ENCODE peak calls at places on chromosomes 7 and 10, in five cellular contexts. One of them, this sample, is unnamed.

GRCh38 chr10:6516877-6517276 is 63.2 kb downstream of the PRKCQ start:
- DNase-seq in naive thymus-derived CD4-positive, alpha-beta T cell: peak
- DNase-seq in endodermal cell: no peak
- DNase-seq in H7: no peak
- DNase-seq in A172: no peak
- DNase-seq in this sample: no peak

GRCh38 chr7:80275192-80275605 is 140.6 kb downstream of the GNAI1 start:
- DNase-seq in naive thymus-derived CD4-positive, alpha-beta T cell: no peak
- DNase-seq in H7: no peak
- DNase-seq in A172: no peak
- DNase-seq in endodermal cell: no peak
- DNase-seq in this sample: no peak

GRCh38 chr7:31145339-31145738 is 93.2 kb downstream of the ADCYAP1R1 start:
- DNase-seq in A172: no peak
- DNase-seq in naive thymus-derived CD4-positive, alpha-beta T cell: no peak
- DNase-seq in H7: no peak
- DNase-seq in endodermal cell: peak
- DNase-seq in this sample: no peak

GRCh38 chr10:89138755-89139154 is 68.4 kb downstream of the CH25H start:
- DNase-seq in H7: no peak
- DNase-seq in A172: no peak
- DNase-seq in naive thymus-derived CD4-positive, alpha-beta T cell: no peak
- DNase-seq in endodermal cell: no peak
- DNase-seq in this sample: no peak

GRCh38 chr10:77164616-77165311 is 472.8 kb downstream of the KCNMA1 start:
- DNase-seq in A172: peak
- DNase-seq in naive thymus-derived CD4-positive, alpha-beta T cell: no peak
- DNase-seq in H7: no peak
- DNase-seq in endodermal cell: no peak
- DNase-seq in this sample: peak

GRCh38 chr7:3200504-3200903 is 100.5 kb upstream of the SDK1 start:
- DNase-seq in H7: peak
- DNase-seq in naive thymus-derived CD4-positive, alpha-beta T cell: no peak
- DNase-seq in endodermal cell: peak
- DNase-seq in A172: peak
- DNase-seq in this sample: peak

GRCh38 chr10:125691160-125691981 is 8.4 kb upstream of the TEX36 start:
- DNase-seq in A172: peak
- DNase-seq in H7: no peak
- DNase-seq in endodermal cell: no peak
- DNase-seq in naive thymus-derived CD4-positive, alpha-beta T cell: no peak
- DNase-seq in this sample: peak

GRCh38 chr7:42237162-42237821 is at the start of gene GLI3:
- DNase-seq in A172: peak
- DNase-seq in naive thymus-derived CD4-positive, alpha-beta T cell: no peak
- DNase-seq in endodermal cell: peak
- DNase-seq in H7: peak
- DNase-seq in this sample: peak

GRCh38 chr10:81820418-81820817 is 54.6 kb upstream of the NRG3 start:
- DNase-seq in H7: peak
- DNase-seq in endodermal cell: no peak
- DNase-seq in A172: peak
- DNase-seq in naive thymus-derived CD4-positive, alpha-beta T cell: peak
- DNase-seq in this sample: no peak

GRCh38 chr10:14592566-14592965 is 182.1 kb downstream of the FAM107B start:
- DNase-seq in A172: no peak
- DNase-seq in endodermal cell: no peak
- DNase-seq in H7: no peak
- DNase-seq in naive thymus-derived CD4-positive, alpha-beta T cell: no peak
- DNase-seq in this sample: no peak

GRCh38 chr7:5708271-5708670 is 73.2 kb downstream of the RNF216 start:
- DNase-seq in endodermal cell: no peak
- DNase-seq in naive thymus-derived CD4-positive, alpha-beta T cell: no peak
- DNase-seq in A172: no peak
- DNase-seq in H7: no peak
- DNase-seq in this sample: no peak

GRCh38 chr10:132514841-132515521 is 22.6 kb upstream of the INPP5A start:
- DNase-seq in naive thymus-derived CD4-positive, alpha-beta T cell: no peak
- DNase-seq in A172: no peak
- DNase-seq in endodermal cell: peak
- DNase-seq in H7: peak
- DNase-seq in this sample: no peak

GRCh38 chr7:16066805-16067459 is 354.4 kb downstream of the CRPPA start:
- DNase-seq in H7: no peak
- DNase-seq in endodermal cell: no peak
- DNase-seq in naive thymus-derived CD4-positive, alpha-beta T cell: no peak
- DNase-seq in A172: no peak
- DNase-seq in this sample: no peak

GRCh38 chr10:78774999-78775711 is 293.6 kb upstream of the ZMIZ1 start:
- DNase-seq in A172: no peak
- DNase-seq in endodermal cell: peak
- DNase-seq in naive thymus-derived CD4-positive, alpha-beta T cell: no peak
- DNase-seq in H7: no peak
- DNase-seq in this sample: no peak

GRCh38 chr10:100518761-100519241 is 860 bp downstream of the SEC31B start:
- DNase-seq in naive thymus-derived CD4-positive, alpha-beta T cell: peak
- DNase-seq in H7: peak
- DNase-seq in A172: peak
- DNase-seq in endodermal cell: peak
- DNase-seq in this sample: peak

GRCh38 chr7:100894860-100895700 is 608 bp downstream of the ACHE start:
- DNase-seq in naive thymus-derived CD4-positive, alpha-beta T cell: peak
- DNase-seq in endodermal cell: peak
- DNase-seq in H7: peak
- DNase-seq in A172: no peak
- DNase-seq in this sample: no peak

GRCh38 chr10:89346264-89346971 is 18.6 kb downstream of the IFIT3 start:
- DNase-seq in endodermal cell: no peak
- DNase-seq in H7: peak
- DNase-seq in A172: no peak
- DNase-seq in naive thymus-derived CD4-positive, alpha-beta T cell: no peak
- DNase-seq in this sample: no peak

GRCh38 chr10:124315599-124316270 is 103.0 kb downstream of the OAT start:
- DNase-seq in A172: no peak
- DNase-seq in naive thymus-derived CD4-positive, alpha-beta T cell: no peak
- DNase-seq in endodermal cell: no peak
- DNase-seq in H7: no peak
- DNase-seq in this sample: peak

GRCh38 chr7:67841896-67842295 is 845.3 kb downstream of the TYW1 start:
- DNase-seq in naive thymus-derived CD4-positive, alpha-beta T cell: no peak
- DNase-seq in endodermal cell: no peak
- DNase-seq in A172: no peak
- DNase-seq in H7: no peak
- DNase-seq in this sample: no peak

GRCh38 chr10:95121904-95122303 is 52.6 kb upstream of the CYP2C8 start:
- DNase-seq in naive thymus-derived CD4-positive, alpha-beta T cell: no peak
- DNase-seq in H7: no peak
- DNase-seq in endodermal cell: no peak
- DNase-seq in A172: no peak
- DNase-seq in this sample: peak

GRCh38 chr7:124764847-124765400 is 668 bp downstream of the GPR37 start:
- DNase-seq in H7: peak
- DNase-seq in endodermal cell: peak
- DNase-seq in A172: no peak
- DNase-seq in naive thymus-derived CD4-positive, alpha-beta T cell: peak
- DNase-seq in this sample: no peak

GRCh38 chr10:17059197-17059688 is 70.4 kb downstream of the CUBN start:
- DNase-seq in endodermal cell: no peak
- DNase-seq in A172: peak
- DNase-seq in H7: no peak
- DNase-seq in naive thymus-derived CD4-positive, alpha-beta T cell: no peak
- DNase-seq in this sample: peak

GRCh38 chr7:2283074-2283473 is 31.2 kb downstream of the SNX8 start:
- DNase-seq in H7: peak
- DNase-seq in A172: no peak
- DNase-seq in naive thymus-derived CD4-positive, alpha-beta T cell: no peak
- DNase-seq in endodermal cell: no peak
- DNase-seq in this sample: no peak

This sample was measured in RPMI7951.